ENCODE peak calls at places on chromosome 15, in seven cellular contexts. N is CD8-positive, alpha-beta T cell; R is thyroid gland; F is epithelial cell of proximal tubule; W is AG10803; D is glutamatergic neuron; S is fibroblast of mammary gland. X is an unnamed sample.
A peak's percentile ranks its signal among the peaks of the same experiment; 100 is the strongest.

GRCh38 chr15:97684249-97684648 is 276.3 kb upstream of the ARRDC4 start:
- DNase-seq in D (no peak), F (no peak), W (no peak), S (no peak), N (no peak), R (no peak), X (no peak)

GRCh38 chr15:63858448-63858847 is 24.7 kb upstream of the HERC1 start:
- DNase-seq in D (no peak), R (no peak), W (no peak), N (no peak), F (no peak), S (no peak), X (no peak)

GRCh38 chr15:90004252-90004651 is 3.1 kb downstream of the ZNF710 start:
- DNase-seq in W (no peak), D (no peak), S (peak; percentile 53), N (no peak), F (no peak), R (no peak), X (no peak)

GRCh38 chr15:60844431-60845174 is 365.7 kb upstream of the ICE2 start:
- DNase-seq in S (no peak), N (peak; percentile 69), D (no peak), W (no peak), F (no peak), R (no peak), X (no peak)

GRCh38 chr15:78811124-78811824 is at the start of gene ADAMTS7:
- DNase-seq in R (peak; percentile 46), S (peak; percentile 49), N (peak; percentile 58), F (no peak), D (peak; percentile 93), W (peak; percentile 66), X (peak; percentile 98)

GRCh38 chr15:47331796-47332480 is 385.4 kb upstream of the SEMA6D start:
- DNase-seq in R (peak; percentile 61), S (peak; percentile 58), N (no peak), D (no peak), F (peak; percentile 6), W (peak; percentile 50), X (no peak)

GRCh38 chr15:27826411-27826810 is 272.7 kb downstream of the OCA2 start:
- DNase-seq in S (peak; percentile 53), D (no peak), N (no peak), W (peak; percentile 35), R (no peak), F (no peak), X (no peak)

GRCh38 chr15:77974098-77974414 is 103.5 kb downstream of the TBC1D2B start:
- DNase-seq in W (peak; percentile 77), F (no peak), N (no peak), S (peak; percentile 50), D (no peak), R (peak; percentile 53), X (no peak)

GRCh38 chr15:66733976-66734375 is 31.9 kb downstream of the SMAD6 start:
- DNase-seq in N (no peak), W (no peak), D (no peak), F (no peak), S (no peak), R (no peak), X (no peak)

GRCh38 chr15:94576889-94577533 is 345.6 kb downstream of the MCTP2 start:
- DNase-seq in F (no peak), D (peak; percentile 47), R (peak; percentile 9), S (peak; percentile 1), W (peak; percentile 0), N (peak; percentile 22), X (peak; percentile 42)

GRCh38 chr15:36965561-36966342 is 134.6 kb downstream of the MEIS2 start:
- DNase-seq in S (peak; percentile 32), N (no peak), F (no peak), R (no peak), W (peak; percentile 51), D (no peak), X (no peak)

GRCh38 chr15:63226966-63227401 is 37.6 kb downstream of the RAB8B start:
- DNase-seq in S (no peak), F (no peak), R (no peak), D (no peak), W (no peak), N (no peak), X (no peak)

GRCh38 chr15:25543156-25543555 is 104.3 kb upstream of the UBE3A start:
- DNase-seq in R (peak; percentile 92), S (peak; percentile 69), N (no peak), F (no peak), D (no peak), W (peak; percentile 80), X (no peak)

GRCh38 chr15:64379216-64379960 is 1.9 kb downstream of the PCLAF start:
- DNase-seq in F (no peak), S (no peak), R (no peak), W (peak; percentile 41), D (no peak), N (no peak), X (no peak)

GRCh38 chr15:27820722-27821121 is 278.4 kb downstream of the OCA2 start:
- DNase-seq in N (no peak), F (no peak), R (no peak), W (no peak), S (no peak), D (no peak), X (no peak)

GRCh38 chr15:76991048-76991447 is 3.9 kb upstream of the PSTPIP1 start:
- DNase-seq in W (no peak), S (no peak), D (no peak), N (no peak), F (no peak), R (no peak), X (no peak)

GRCh38 chr15:90617171-90617570 is 87.4 kb downstream of the CRTC3 start:
- DNase-seq in D (no peak), S (peak; percentile 54), R (no peak), N (no peak), F (no peak), W (no peak), X (no peak)

GRCh38 chr15:40498418-40498817 is 27.6 kb downstream of the CHST14 start:
- DNase-seq in N (no peak), W (peak; percentile 20), R (no peak), D (no peak), F (no peak), S (peak; percentile 83), X (no peak)

GRCh38 chr15:80288131-80288530 is 36.1 kb upstream of the CTXND1 start:
- DNase-seq in D (no peak), W (no peak), F (no peak), R (no peak), N (no peak), S (no peak), X (no peak)

GRCh38 chr15:76337739-76338554 is 1.4 kb downstream of the ISL2 start:
- DNase-seq in W (no peak), N (no peak), R (no peak), D (peak; percentile 57), F (no peak), S (no peak), X (peak; percentile 64)

GRCh38 chr15:87267798-87268197 is 988.7 kb downstream of the NTRK3 start:
- DNase-seq in R (no peak), N (no peak), S (peak; percentile 42), D (no peak), F (no peak), W (peak; percentile 91), X (no peak)

GRCh38 chr15:80081390-80081789 is 21.9 kb downstream of the ZFAND6 start:
- DNase-seq in W (no peak), F (no peak), D (no peak), S (no peak), R (no peak), N (no peak), X (no peak)

DNA sequence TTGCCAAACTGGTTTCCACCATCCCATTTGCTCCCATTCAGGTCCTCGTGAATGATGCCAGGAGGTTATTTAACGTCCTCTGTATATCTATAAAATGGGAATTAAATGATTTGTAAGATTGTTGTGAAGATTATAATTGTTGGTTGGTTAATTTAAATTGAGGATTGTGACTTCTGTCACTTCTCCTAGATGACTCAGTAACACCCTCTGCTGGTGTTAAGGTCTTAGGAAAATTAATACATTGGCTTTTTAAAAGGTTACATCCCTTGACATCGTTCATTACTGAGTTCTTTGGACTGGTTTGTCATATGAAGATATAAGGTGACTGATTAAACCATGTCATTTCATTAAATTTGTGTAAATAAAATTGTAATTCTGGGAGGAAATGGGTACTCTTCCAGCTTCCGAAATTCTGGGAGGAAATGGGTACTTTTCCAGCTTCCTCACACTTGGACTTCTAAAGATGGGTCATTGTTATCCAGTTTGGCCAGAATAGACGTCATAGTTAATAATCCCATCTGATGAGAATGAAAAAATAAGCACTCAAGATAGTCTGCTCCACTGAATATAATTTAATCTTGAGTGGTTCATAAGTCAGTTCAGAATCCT is 33.3 kb upstream of the PAQR5 start:
- DNase-seq in F (no peak), R (no peak), W (peak; percentile 47), D (no peak), N (no peak), S (peak; percentile 48), X (no peak)
- TF ChIP-seq CTCF in F (peak; percentile 63), R (peak; percentile 38), W (peak; percentile 67), D (peak; percentile 59), N (peak; percentile 30), S (peak; percentile 47), X (no peak)

GRCh38 chr15:35697549-35698299 is 151.8 kb upstream of the DPH6 start:
- DNase-seq in D (no peak), R (peak; percentile 12), N (no peak), W (peak; percentile 66), S (peak; percentile 28), F (no peak), X (no peak)
- TF ChIP-seq CTCF in D (no peak), R (no peak), N (no peak), W (peak; percentile 6), S (no peak), F (peak; percentile 34), X (no peak)

GRCh38 chr15:31396881-31397560 is 70.4 kb downstream of the KLF13 start:
- DNase-seq in S (peak; percentile 92), F (no peak), N (no peak), D (peak; percentile 92), W (peak; percentile 73), R (peak; percentile 90), X (peak; percentile 48)
- TF ChIP-seq CTCF in S (no peak), F (no peak), N (no peak), D (no peak), W (no peak), R (no peak), X (no peak)

DNA sequence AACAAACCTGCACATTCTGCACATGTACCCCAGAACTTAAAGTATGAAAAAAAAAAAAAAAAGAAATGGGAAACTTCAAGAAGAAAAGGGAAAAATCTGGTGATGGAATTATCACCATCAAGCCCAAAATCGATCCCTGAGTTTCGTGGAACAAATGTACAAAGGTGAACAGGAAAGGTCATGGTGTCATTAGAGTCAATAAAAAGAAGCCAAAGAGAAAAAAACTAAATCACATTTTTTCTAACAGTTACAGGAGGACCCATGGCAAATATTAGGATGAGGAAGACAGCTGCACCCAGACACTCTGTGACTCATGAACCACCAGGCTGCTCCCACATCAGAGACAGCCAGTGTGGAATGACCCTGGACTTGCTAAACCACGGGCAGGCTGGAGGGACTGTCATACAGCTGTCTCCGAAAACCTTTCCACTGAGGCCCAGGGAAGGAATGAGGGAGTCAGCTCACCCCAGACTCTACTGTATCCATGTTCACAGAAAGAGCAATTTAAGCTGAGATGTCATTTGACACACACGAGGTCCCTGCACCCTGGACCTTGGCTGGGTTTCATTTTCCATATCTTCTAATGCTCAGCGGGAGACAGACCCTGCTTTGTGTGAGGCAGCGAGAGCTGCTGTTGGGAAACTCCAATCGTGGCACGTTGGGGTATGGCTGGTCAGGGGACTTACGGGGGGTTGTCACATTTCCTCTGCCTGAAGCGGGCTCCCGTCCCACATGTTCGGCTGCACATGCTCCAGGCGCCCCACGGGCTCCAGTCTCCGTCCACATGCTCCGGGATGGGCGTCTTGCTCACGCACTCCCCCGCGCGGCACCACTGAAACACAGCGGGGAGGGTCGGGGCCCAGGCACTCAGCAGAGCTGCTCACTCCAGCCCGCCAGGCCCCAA is 210.2 kb downstream of the ADAMTS17 start:
- DNase-seq in N (peak; percentile 15), D (no peak), W (peak; percentile 18), F (no peak), R (peak; percentile 50), S (no peak), X (peak; percentile 25)
- TF ChIP-seq CTCF in N (no peak), D (no peak), W (peak; percentile 20), F (peak; percentile 54), R (no peak), S (no peak), X (peak; percentile 24)